ENCODE peak calls at places on chromosomes 4 and X, in six cellular contexts. M is pancreas, S is uterus, E is Caco-2, R is heart left ventricle, P is ovary. Q is an unnamed sample.

GRCh38 chrX:79133897-79134296 is 10.6 kb upstream of the GPR174 start:
- DNase-seq in S (no peak), E (no peak), M (no peak), P (no peak), R (no peak), Q (no peak)

GRCh38 chr4:158496030-158496741 is 25.5 kb upstream of the RXFP1 start:
- DNase-seq in M (no peak), E (peak), R (peak), P (no peak), S (peak), Q (peak)

GRCh38 chr4:184961693-184962092 is 56.6 kb upstream of the HELT start:
- DNase-seq in R (no peak), E (no peak), M (peak), S (no peak), P (no peak), Q (no peak)

GRCh38 chr4:102438396-102438795 is 62.8 kb upstream of the NFKB1 start:
- DNase-seq in S (no peak), E (no peak), R (no peak), P (no peak), M (no peak), Q (no peak)

GRCh38 chrX:134868766-134869495 is 121.9 kb upstream of the SMIM10 start:
- DNase-seq in R (no peak), E (no peak), S (no peak), M (no peak), P (no peak), Q (no peak)

GRCh38 chrX:117895418-117895817 is 221.2 kb downstream of the KLHL13 start:
- DNase-seq in R (no peak), S (no peak), E (no peak), P (no peak), M (no peak), Q (peak)

GRCh38 chr4:148056879-148057278 is 325.0 kb downstream of the ARHGAP10 start:
- DNase-seq in P (no peak), R (peak), E (no peak), M (no peak), S (no peak), Q (peak)

GRCh38 chr4:188372856-188373255 is 233.6 kb downstream of the TRIML1 start:
- DNase-seq in R (no peak), E (peak), P (no peak), M (no peak), S (no peak), Q (no peak)

GRCh38 chr4:127214001-127214400 is 418.8 kb upstream of the INTU start:
- DNase-seq in E (no peak), S (no peak), P (no peak), M (no peak), R (peak), Q (no peak)

GRCh38 chrX:144681501-144681900 is 565.8 kb upstream of the SPANXN1 start:
- DNase-seq in M (no peak), R (no peak), E (no peak), P (no peak), S (no peak), Q (no peak)

GRCh38 chr4:108366716-108367115 is 198.0 kb upstream of the LEF1 start:
- DNase-seq in E (no peak), P (no peak), R (no peak), S (no peak), M (no peak), Q (no peak)

GRCh38 chr4:100372432-100372831 is 145.4 kb downstream of the EMCN start:
- DNase-seq in S (no peak), R (no peak), M (no peak), P (no peak), E (no peak), Q (peak)

GRCh38 chr4:150104401-150105027 is 26.3 kb downstream of the DCLK2 start:
- DNase-seq in P (no peak), E (no peak), S (no peak), R (no peak), M (no peak), Q (no peak)

GRCh38 chr4:160353548-160353947 is 1250.7 kb downstream of the RAPGEF2 start:
- DNase-seq in S (no peak), E (no peak), P (no peak), R (no peak), M (no peak), Q (no peak)

GRCh38 chr4:152054731-152055130 is 293.9 kb upstream of the GATB start:
- DNase-seq in S (no peak), E (no peak), P (no peak), M (no peak), R (no peak), Q (no peak)

GRCh38 chrX:49043987-49044281 is 777 bp upstream of the TFE3 start:
- DNase-seq in M (no peak), E (no peak), S (no peak), P (no peak), R (no peak), Q (no peak)

GRCh38 chrX:46704767-46705386 is 54.0 kb downstream of the SLC9A7 start:
- DNase-seq in E (no peak), R (no peak), P (no peak), M (no peak), S (no peak), Q (peak)

GRCh38 chr4:168859888-168860694 is 150.0 kb downstream of the CBR4 start:
- DNase-seq in E (no peak), M (no peak), R (no peak), P (no peak), S (no peak), Q (peak)

GRCh38 chr4:69858683-69859082 is 1.3 kb downstream of the SULT1E1 start:
- DNase-seq in P (no peak), R (no peak), S (no peak), M (no peak), E (no peak), Q (no peak)

GRCh38 chrX:107970073-107970472 is 12.1 kb downstream of the TEX13B start:
- DNase-seq in S (no peak), P (no peak), M (no peak), R (no peak), E (no peak), Q (no peak)

GRCh38 chrX:40094041-40094899 is 3.5 kb downstream of the BCOR start:
- DNase-seq in P (peak), M (peak), E (no peak), S (peak), R (peak), Q (peak)

GRCh38 chrX:40093586-40093985 is 4.2 kb downstream of the BCOR start:
- DNase-seq in P (no peak), S (no peak), R (no peak), E (no peak), M (no peak), Q (no peak)

GRCh38 chrX:40090961-40091360 is 6.8 kb downstream of the BCOR start:
- DNase-seq in M (peak), P (no peak), E (no peak), R (peak), S (no peak), Q (no peak)

GRCh38 chrX:40091691-40092421 is 5.9 kb downstream of the BCOR start:
- DNase-seq in S (no peak), E (no peak), R (no peak), P (no peak), M (peak), Q (no peak)

DNA sequence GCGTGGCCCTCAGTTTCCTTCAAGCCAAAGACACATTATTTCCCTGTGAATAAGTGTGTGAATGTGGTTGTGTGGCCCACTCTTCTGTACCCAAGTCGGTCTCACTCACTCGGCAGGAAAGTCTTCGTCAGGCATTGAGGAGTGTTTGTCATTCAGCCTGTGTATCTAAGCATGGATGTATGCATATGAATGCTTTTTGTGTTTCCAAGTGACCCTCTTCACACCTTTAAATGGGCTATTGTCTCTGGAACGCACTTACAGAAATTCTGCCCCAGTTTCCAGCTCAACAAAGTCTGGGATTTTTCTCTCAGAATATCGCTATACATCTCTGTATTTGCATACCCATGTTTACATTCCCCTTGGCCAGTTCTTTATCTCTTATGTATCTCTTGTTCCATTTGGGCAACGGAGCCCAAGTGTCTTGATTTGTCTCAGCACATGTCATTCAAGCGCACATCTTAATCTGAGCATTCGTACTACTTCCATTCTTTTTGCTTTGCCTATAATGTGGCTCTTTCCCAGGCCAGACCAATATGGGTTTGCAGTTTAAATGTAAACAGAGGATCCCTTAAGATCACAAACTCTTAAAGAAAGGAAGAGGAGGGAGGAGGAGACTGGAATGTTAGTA is 4.8 kb downstream of the BCOR start:
- DNase-seq in S (no peak), P (no peak), M (no peak), E (no peak), R (no peak), Q (no peak)
- H3K4me3 ChIP-seq in S (no peak), P (no peak), M (no peak), E (no peak), R (no peak), Q (no peak)

GRCh38 chr4:1591107-1591506 is 93.0 kb downstream of the FAM53A start:
- DNase-seq in M (no peak), P (no peak), S (no peak), E (no peak), R (peak), Q (no peak)

GRCh38 chr4:1593881-1594345 is 90.2 kb downstream of the FAM53A start:
- DNase-seq in E (no peak), R (peak), S (no peak), P (no peak), M (peak), Q (no peak)

GRCh38 chr4:1593458-1593857 is 90.7 kb downstream of the FAM53A start:
- DNase-seq in E (no peak), P (no peak), R (peak), M (peak), S (no peak), Q (no peak)

GRCh38 chr4:1593038-1593417 is 91.1 kb downstream of the FAM53A start:
- DNase-seq in M (no peak), R (peak), E (no peak), P (no peak), S (no peak), Q (no peak)

GRCh38 chr4:1592179-1593037 is 91.7 kb downstream of the FAM53A start:
- DNase-seq in R (peak), E (no peak), M (peak), S (no peak), P (no peak), Q (no peak)
- TF ChIP-seq CTCF in R (no peak), E (no peak), M (no peak), S (no peak), P (no peak), Q (no peak)

DNA sequence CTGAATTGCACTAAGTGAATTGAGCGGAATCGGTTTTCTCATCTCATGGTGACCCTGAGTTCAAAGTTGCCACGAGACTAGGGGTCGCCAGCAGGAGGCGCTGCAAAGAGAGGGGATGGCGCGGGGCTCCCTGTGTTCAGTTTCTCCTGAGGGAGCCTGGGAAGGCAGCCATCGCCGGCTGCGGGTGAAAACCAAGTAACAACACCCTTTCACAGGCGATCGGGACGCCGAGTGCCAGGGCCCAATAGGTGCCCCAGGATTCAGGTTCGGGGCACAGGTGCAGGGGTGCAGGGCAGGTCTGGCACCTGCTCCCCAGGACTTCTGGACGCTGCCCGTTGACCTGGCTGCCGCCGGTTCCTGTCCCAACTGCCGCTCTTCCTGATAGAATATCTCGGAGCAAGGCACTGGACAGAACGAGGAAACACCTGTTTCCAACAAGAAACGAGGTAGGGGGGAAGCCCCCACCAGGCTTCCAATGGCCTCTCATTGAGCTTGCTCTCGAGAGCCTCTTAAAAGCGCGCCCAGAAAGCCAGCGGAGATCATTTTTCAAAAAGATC is 1.1 kb upstream of the FGF16 start:
- DNase-seq in P (no peak), S (peak), E (no peak), M (peak), R (no peak), Q (no peak)
- H3K4me3 ChIP-seq in P (no peak), S (no peak), E (no peak), M (peak), R (peak), Q (peak)

GRCh38 chr4:17854076-17854475 is 43.3 kb downstream of the NCAPG start:
- DNase-seq in P (no peak), S (no peak), E (no peak), R (no peak), M (no peak), Q (no peak)
- TF ChIP-seq CTCF in P (no peak), S (no peak), E (no peak), R (no peak), M (no peak), Q (no peak)

GRCh38 chrX:114615765-114616164 is 31.9 kb downstream of the HTR2C start:
- DNase-seq in E (no peak), M (no peak), R (no peak), S (no peak), P (no peak), Q (no peak)
- H3K4me3 ChIP-seq in E (no peak), M (no peak), R (no peak), S (no peak), P (no peak), Q (no peak)

GRCh38 chrX:30488092-30488491 is 89.5 kb downstream of the TASL start:
- DNase-seq in S (no peak), R (no peak), E (no peak), M (no peak), P (no peak), Q (peak)
- TF ChIP-seq CTCF in S (no peak), R (no peak), E (no peak), M (no peak), P (no peak), Q (peak)

DNA sequence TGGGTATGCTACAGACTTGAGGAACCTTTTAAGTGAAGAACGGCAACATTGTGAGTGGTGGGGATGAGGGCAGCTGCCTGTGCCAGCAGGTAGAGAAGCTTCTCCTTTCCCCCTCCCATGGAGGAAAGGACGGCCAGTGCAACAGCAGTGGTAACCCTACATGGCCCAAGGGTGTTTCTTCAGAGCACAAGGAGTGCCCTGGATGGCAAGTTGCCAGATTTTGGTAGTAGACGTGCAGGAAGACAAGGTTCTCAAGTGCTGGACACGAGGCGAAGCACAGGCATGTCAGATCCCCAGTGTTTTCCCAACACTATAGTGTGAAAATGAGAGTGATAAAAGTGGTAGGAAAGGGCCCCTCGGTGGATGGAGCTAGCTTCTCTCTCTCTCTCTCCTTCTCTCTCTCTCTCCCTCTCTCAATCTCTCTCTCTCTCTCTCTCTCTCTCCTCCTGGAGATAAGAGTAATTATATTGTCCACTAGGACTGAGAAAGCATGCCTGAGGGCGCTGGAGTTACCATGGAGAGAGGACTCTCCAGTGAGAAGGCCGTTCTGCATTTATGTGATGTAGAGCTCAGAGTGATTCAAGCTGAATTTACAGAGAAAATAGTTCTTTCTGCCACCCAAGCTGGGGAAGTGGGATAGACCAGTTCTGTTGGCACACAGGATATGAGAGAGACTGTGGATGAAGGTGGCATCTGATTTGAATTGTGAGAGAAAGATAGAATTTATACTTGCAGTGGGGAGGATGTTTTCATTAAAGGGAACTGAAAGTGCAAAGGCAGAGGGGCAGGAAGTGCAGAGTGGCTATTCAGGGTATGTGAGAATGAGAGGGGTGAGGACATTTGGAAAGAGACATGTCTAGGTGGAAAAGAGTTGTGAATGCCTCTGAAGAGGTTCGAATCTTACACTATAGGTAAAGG is 25.6 kb upstream of the TRPC3 start:
- DNase-seq in R (no peak), S (no peak), E (peak), P (no peak), M (no peak), Q (peak)
- H3K4me3 ChIP-seq in R (no peak), S (no peak), E (no peak), P (no peak), M (no peak), Q (peak)

GRCh38 chr4:137610960-137611359 is 78.7 kb upstream of the PCDH18 start:
- DNase-seq in R (no peak), M (no peak), S (no peak), E (no peak), P (no peak), Q (peak)
- TF ChIP-seq CTCF in R (peak), M (no peak), S (peak), E (peak), P (no peak), Q (peak)